ENCODE peak calls at places on chromosome 11, in four cellular contexts. G is NCI-H1092, X is hypothalamus, K is transverse colon. Z is an unnamed sample.

GRCh38 chr11:101863361-101863760 is 51.4 kb upstream of the CEP126 start:
- DNase-seq in G (no peak), X (no peak), K (no peak), Z (no peak)

GRCh38 chr11:9313648-9314290 is 624 bp downstream of the TMEM41B start:
- DNase-seq in G (no peak), X (no peak), K (peak), Z (peak)

GRCh38 chr11:16191852-16192240 is 164.5 kb downstream of the SOX6 start:
- DNase-seq in G (peak), X (no peak), K (no peak), Z (no peak)

GRCh38 chr11:112174789-112175595 is at the start of gene BCO2:
- DNase-seq in G (peak), X (peak), K (peak), Z (peak)

GRCh38 chr11:120229451-120230424 is 10.2 kb upstream of the POU2F3 start:
- DNase-seq in G (no peak), X (peak), K (no peak), Z (no peak)

GRCh38 chr11:44886765-44887164 is 63.9 kb downstream of the TP53I11 start:
- DNase-seq in G (no peak), X (no peak), K (no peak), Z (no peak)

GRCh38 chr11:19345848-19346681 is 105.3 kb upstream of the E2F8 start:
- DNase-seq in G (no peak), X (peak), K (no peak), Z (no peak)

GRCh38 chr11:67484847-67485311 is 2.1 kb downstream of the AIP start:
- DNase-seq in G (no peak), X (peak), K (peak), Z (peak)

GRCh38 chr11:2839395-2839941 is 46.1 kb downstream of the CDKN1C start:
- DNase-seq in G (no peak), X (no peak), K (no peak), Z (no peak)

GRCh38 chr11:9700105-9700801 is 36.4 kb downstream of the SWAP70 start:
- DNase-seq in G (no peak), X (no peak), K (no peak), Z (no peak)

GRCh38 chr11:68495872-68496271 is 35.3 kb downstream of the PPP6R3 start:
- DNase-seq in G (no peak), X (no peak), K (no peak), Z (no peak)

GRCh38 chr11:117657801-117658200 is 139.2 kb downstream of the DSCAML1 start:
- DNase-seq in G (peak), X (peak), K (no peak), Z (no peak)

GRCh38 chr11:68342459-68343158 is 30.2 kb downstream of the LRP5 start:
- DNase-seq in G (no peak), X (no peak), K (no peak), Z (no peak)